ENCODE peak calls at places on chromosomes 6 and 20, in four cellular contexts. Q is GM23248, D is mesenchymal stem cell, R is hepatocyte. G is an unnamed sample.
A peak's percentile ranks its signal among the peaks of the same experiment; 100 is the strongest.

GRCh38 chr6:23106951-23107350 is 537.6 kb downstream of the HDGFL1 start:
- DNase-seq in R (no peak), Q (peak; percentile 73), D (peak; percentile 79), G (peak; percentile 91)

GRCh38 chr6:40336296-40336695 is 250.9 kb downstream of the LRFN2 start:
- DNase-seq in Q (no peak), R (no peak), D (no peak), G (no peak)

GRCh38 chr6:165055231-165055630 is 254.2 kb downstream of the C6orf118 start:
- DNase-seq in Q (peak; percentile 85), D (no peak), R (peak; percentile 11), G (peak; percentile 19)

GRCh38 chr6:44563397-44563796 is 175.9 kb downstream of the CDC5L start:
- DNase-seq in R (no peak), Q (peak; percentile 27), D (no peak), G (peak; percentile 29)

GRCh38 chr6:93678841-93679454 is 259.6 kb upstream of the EPHA7 start:
- DNase-seq in D (peak; percentile 47), Q (no peak), R (no peak), G (no peak)

GRCh38 chr6:125294925-125295324 is 6.8 kb downstream of the HDDC2 start:
- DNase-seq in Q (no peak), D (no peak), R (no peak), G (no peak)

GRCh38 chr6:167825759-167826229 is 917 bp upstream of the AFDN start:
- DNase-seq in Q (peak; percentile 76), D (peak; percentile 73), R (peak; percentile 94), G (no peak)

GRCh38 chr20:56414842-56415765 is 3.0 kb downstream of the CASS4 start:
- DNase-seq in D (peak; percentile 42), R (no peak), Q (peak; percentile 87), G (peak; percentile 85)

GRCh38 chr20:36045373-36045714 is 77.0 kb downstream of the CNBD2 start:
- DNase-seq in D (no peak), Q (no peak), R (no peak), G (no peak)

GRCh38 chr20:25207960-25208534 is 12.5 kb downstream of the ENTPD6 start:
- DNase-seq in Q (no peak), D (no peak), R (no peak), G (no peak)
- H3K27ac ChIP-seq in Q (no peak overlapping the region), D (peak overlapping the region; percentile 17), R (no peak overlapping the region), G (no peak overlapping the region)

DNA sequence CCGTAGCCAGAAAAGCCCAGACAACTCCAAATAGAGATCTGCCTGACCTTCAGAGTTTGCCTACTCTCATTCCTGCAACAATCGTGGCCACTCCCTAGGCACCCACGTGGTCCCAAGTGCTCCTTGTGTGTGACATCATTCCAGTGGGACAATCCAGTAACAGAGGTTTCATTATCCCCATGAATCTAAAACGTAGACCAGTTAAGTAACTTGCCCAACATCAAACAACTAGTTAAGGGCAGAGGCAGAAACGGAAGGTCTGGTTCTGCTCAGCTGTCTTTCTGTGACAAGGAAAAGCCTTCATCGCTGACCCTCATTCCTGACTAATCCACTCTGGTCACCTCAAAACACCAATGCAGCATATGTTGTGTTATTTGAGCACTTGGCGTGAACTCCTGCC is 261.4 kb upstream of the JARID2 start:
- DNase-seq in Q (peak; percentile 73), D (peak; percentile 79), R (peak; percentile 76), G (no peak)
- H3K4me2 ChIP-seq in Q (peak overlapping the region; percentile 31), D (no peak overlapping the region), R (peak overlapping the region; percentile 30), G (no peak overlapping the region)

GRCh38 chr20:47790032-47790965 is 5.0 kb upstream of the SULF2 start:
- DNase-seq in D (peak; percentile 91), R (peak; percentile 37), Q (peak; percentile 68), G (peak; percentile 98)
- H3K27ac ChIP-seq in D (no peak overlapping the region), R (peak overlapping the region; percentile 15), Q (no peak overlapping the region), G (no peak overlapping the region)

DNA sequence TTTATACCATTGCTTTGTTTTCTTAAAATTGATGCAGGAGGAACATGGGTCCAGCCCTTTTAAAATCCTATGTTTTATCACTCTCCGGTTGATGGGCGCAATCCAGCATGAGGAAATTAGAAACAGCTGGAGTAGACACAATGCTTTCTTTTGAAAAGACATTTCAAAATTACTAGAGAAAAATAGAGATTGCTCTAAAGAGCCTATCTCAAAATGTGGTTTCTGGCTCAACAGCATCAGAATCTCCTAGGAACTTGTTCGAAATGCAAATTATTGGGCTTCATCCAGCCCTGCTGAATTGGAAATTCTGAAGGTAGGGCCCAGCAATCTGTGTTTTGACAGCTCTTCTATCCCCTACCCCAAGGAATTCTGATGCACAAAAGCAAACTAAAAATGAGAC is 190.8 kb upstream of the BMP2 start:
- DNase-seq in D (no peak), R (no peak), Q (peak; percentile 21), G (peak; percentile 85)
- H3K4me2 ChIP-seq in D (no peak overlapping the region), R (peak overlapping the region; percentile 63), Q (no peak overlapping the region), G (peak overlapping the region; percentile 72)

GRCh38 chr6:83574783-83575182 is 62.4 kb downstream of the PRSS35 start:
- DNase-seq in Q (no peak), D (no peak), R (no peak), G (no peak)
- H3K27ac ChIP-seq in Q (no peak overlapping the region), D (no peak overlapping the region), R (no peak overlapping the region), G (no peak overlapping the region)

GRCh38 chr6:16712250-16712930 is 48.9 kb downstream of the ATXN1 start:
- DNase-seq in R (no peak), D (peak; percentile 45), Q (no peak), G (no peak)
- H3K4me2 ChIP-seq in R (peak overlapping the region; percentile 54), D (peak overlapping the region; percentile 49), Q (peak overlapping the region; percentile 85), G (peak overlapping the region; percentile 81)

G was measured in astrocyte.